ENCODE peak calls at places on chromosomes 7 and 10, in eight cellular contexts. S is heart right ventricle, U is stomach, Q is BE2C, C is neural progenitor cell, T is PC-9, L is ovary, O is gastrocnemius medialis. G is an unnamed sample.

GRCh38 chr7:42409296-42409695 is 172.3 kb upstream of the GLI3 start:
- DNase-seq in L (no peak), O (no peak), S (no peak), Q (no peak), T (no peak), U (no peak), C (peak; percentile 11), G (no peak)

GRCh38 chr10:48598936-48599829 is 5.7 kb downstream of the ARHGAP22 start:
- DNase-seq in Q (no peak), L (no peak), O (no peak), T (no peak), U (no peak), S (no peak), C (no peak), G (peak; percentile 51)

GRCh38 chr7:98214811-98215321 is 3.6 kb downstream of the BHLHA15 start:
- DNase-seq in U (no peak), O (no peak), S (no peak), T (no peak), C (no peak), Q (no peak), L (no peak), G (no peak)

GRCh38 chr10:72274730-72275350 is 1.1 kb downstream of the DDIT4 start:
- DNase-seq in L (peak; percentile 84), T (peak; percentile 72), C (peak; percentile 68), Q (peak; percentile 83), O (peak; percentile 72), U (peak; percentile 78), S (peak; percentile 73), G (peak; percentile 79)

GRCh38 chr7:28725911-28726310 is 232.2 kb downstream of the TRIL start:
- DNase-seq in Q (no peak), S (no peak), O (no peak), L (no peak), C (no peak), T (no peak), U (no peak), G (no peak)

GRCh38 chr7:30804078-30804661 is 33.0 kb downstream of the MINDY4 start:
- DNase-seq in S (no peak), Q (no peak), C (no peak), O (no peak), T (peak; percentile 92), L (no peak), U (no peak), G (no peak)

GRCh38 chr7:157278791-157279678 is 57.8 kb upstream of the DNAJB6 start:
- DNase-seq in O (no peak), Q (no peak), T (no peak), C (no peak), U (peak; percentile 64), S (peak; percentile 71), L (peak; percentile 33), G (peak; percentile 67)

GRCh38 chr10:77073066-77073960 is 564.3 kb downstream of the KCNMA1 start:
- DNase-seq in Q (no peak), U (no peak), S (no peak), L (peak; percentile 61), O (peak; percentile 25), C (no peak), T (no peak), G (peak; percentile 77)

GRCh38 chr10:93440591-93441012 is 41.5 kb downstream of the MYOF start:
- DNase-seq in U (no peak), C (no peak), S (no peak), L (no peak), Q (no peak), O (no peak), T (no peak), G (no peak)

GRCh38 chr7:116441534-116441933 is 58.0 kb upstream of the CAV2 start:
- DNase-seq in Q (no peak), S (no peak), C (no peak), U (no peak), L (no peak), T (no peak), O (no peak), G (no peak)

GRCh38 chr10:95391570-95392249 is 100.9 kb upstream of the PDLIM1 start:
- DNase-seq in Q (no peak), U (no peak), O (no peak), C (peak; percentile 74), L (peak; percentile 32), T (no peak), S (no peak), G (no peak)

GRCh38 chr7:100632951-100633717 is 8.2 kb downstream of the TFR2 start:
- DNase-seq in O (no peak), U (peak; percentile 61), T (no peak), C (peak; percentile 76), L (peak; percentile 49), Q (peak; percentile 70), S (peak; percentile 19), G (peak; percentile 61)

GRCh38 chr7:18408461-18408860 is 87.1 kb upstream of the HDAC9 start:
- DNase-seq in U (no peak), S (no peak), Q (no peak), L (no peak), T (peak; percentile 67), C (no peak), O (no peak), G (no peak)

GRCh38 chr7:107960306-107960705 is 42.7 kb downstream of the LAMB1 start:
- DNase-seq in C (no peak), Q (no peak), L (no peak), T (no peak), U (no peak), S (no peak), O (no peak), G (no peak)

GRCh38 chr7:74199551-74200355 is 10.1 kb upstream of the LAT2 start:
- DNase-seq in C (no peak), Q (no peak), O (no peak), U (no peak), S (no peak), L (no peak), T (peak; percentile 61), G (no peak)

GRCh38 chr7:91285966-91286365 is 21.7 kb downstream of the FZD1 start:
- DNase-seq in O (no peak), Q (no peak), C (no peak), L (no peak), T (no peak), U (no peak), S (no peak), G (no peak)

GRCh38 chr7:115511330-115511729 is 519.2 kb downstream of the TFEC start:
- DNase-seq in C (no peak), S (no peak), U (no peak), Q (no peak), O (no peak), L (no peak), T (no peak), G (no peak)

GRCh38 chr10:103676058-103676785 is 179.2 kb downstream of the SH3PXD2A start:
- DNase-seq in Q (no peak), L (peak; percentile 49), T (no peak), C (no peak), U (no peak), S (no peak), O (peak; percentile 53), G (peak; percentile 89)

GRCh38 chr7:116740758-116741462 is 68.9 kb downstream of the MET start:
- DNase-seq in U (no peak), L (no peak), Q (no peak), C (no peak), O (no peak), S (no peak), T (no peak), G (no peak)

GRCh38 chr10:79256264-79256806 is 90.9 kb upstream of the PPIF start:
- DNase-seq in Q (no peak), U (no peak), C (no peak), O (no peak), S (no peak), T (no peak), L (no peak), G (no peak)
- H3K4me1 ChIP-seq in Q (peaks cover 74% of the 10 kb centered on the region), U (peaks cover 18% of the 10 kb centered on the region), C (peaks cover 19% of the 10 kb centered on the region), O (peaks cover 17% of the 10 kb centered on the region), S (peaks cover 77% of the 10 kb centered on the region), T (no peaks in the 10 kb centered on the region), L (peaks cover 12% of the 10 kb centered on the region), G (no peaks in the 10 kb centered on the region)

GRCh38 chr10:88943778-88944177 is 8.8 kb downstream of the ACTA2 start:
- DNase-seq in U (no peak), T (no peak), L (no peak), Q (no peak), S (no peak), C (no peak), O (no peak), G (no peak)
- TF ChIP-seq CTCF in U (no peak), T (no peak), L (no peak), Q (no peak), S (no peak), C (no peak), O (no peak), G (no peak)

GRCh38 chr10:69180525-69181204 is 631 bp downstream of the SUPV3L1 start:
- DNase-seq in C (peak; percentile 43), S (no peak), L (no peak), U (no peak), T (no peak), O (no peak), Q (no peak), G (no peak)

GRCh38 chr10:69179089-69179742 is 818 bp upstream of the SUPV3L1 start:
- DNase-seq in Q (peak; percentile 19), T (no peak), U (no peak), O (no peak), L (peak; percentile 34), C (peak; percentile 11), S (no peak), G (no peak)

GRCh38 chr10:69182005-69182404 is 2.0 kb downstream of the SUPV3L1 start:
- DNase-seq in O (no peak), Q (no peak), L (no peak), C (no peak), U (no peak), T (no peak), S (no peak), G (no peak)

GRCh38 chr10:69179743-69180524 is at the start of gene SUPV3L1:
- DNase-seq in T (peak; percentile 97), U (peak; percentile 87), O (peak; percentile 94), Q (peak; percentile 95), C (peak; percentile 96), L (peak; percentile 93), S (peak; percentile 95), G (peak; percentile 94)

GRCh38 chr10:69181433-69181832 is 1.4 kb downstream of the SUPV3L1 start:
- DNase-seq in T (no peak), C (peak; percentile 4), U (no peak), L (no peak), O (no peak), S (no peak), Q (no peak), G (no peak)
- H3K4me3 ChIP-seq in T (peak overlapping the region; percentile 89), C (peak overlapping the region; percentile 91), U (peak overlapping the region; percentile 79), L (peak overlapping the region; percentile 71), O (peak overlapping the region; percentile 100), S (peak overlapping the region; percentile 98), Q (peak overlapping the region; percentile 100), G (peak overlapping the region; percentile 96)

GRCh38 chr7:2471022-2471329 is 5.2 kb downstream of the GRIFIN start:
- DNase-seq in L (no peak), S (no peak), U (no peak), T (peak; percentile 62), Q (no peak), C (no peak), O (no peak), G (no peak)

GRCh38 chr7:2473496-2474180 is 2.6 kb downstream of the GRIFIN start:
- DNase-seq in Q (no peak), O (no peak), U (no peak), L (no peak), T (no peak), C (no peak), S (no peak), G (no peak)

GRCh38 chr7:2474224-2474623 is 2.0 kb downstream of the GRIFIN start:
- DNase-seq in T (no peak), C (no peak), S (no peak), L (no peak), U (no peak), O (no peak), Q (no peak), G (no peak)

GRCh38 chr7:2471396-2471795 is 4.8 kb downstream of the GRIFIN start:
- DNase-seq in Q (no peak), U (no peak), O (no peak), L (no peak), T (no peak), S (peak; percentile 77), C (peak; percentile 46), G (no peak)

GRCh38 chr7:2472744-2473143 is 3.5 kb downstream of the GRIFIN start:
- DNase-seq in O (no peak), T (no peak), S (no peak), L (no peak), Q (no peak), C (no peak), U (no peak), G (no peak)
- H3K4me1 ChIP-seq in O (peaks cover under 1% of the 10 kb centered on the region), T (peaks cover 6% of the 10 kb centered on the region), S (peaks cover 18% of the 10 kb centered on the region), L (peaks cover 2% of the 10 kb centered on the region), Q (peaks cover under 1% of the 10 kb centered on the region), C (peaks cover 23% of the 10 kb centered on the region), U (peaks cover 8% of the 10 kb centered on the region), G (peaks cover 25% of the 10 kb centered on the region)

G was measured in right atrium auricular region.